ENCODE peak calls at places on chromosome 10, in four cellular contexts. One of them, this sample, is unnamed.
A peak's percentile ranks its signal among the peaks of the same experiment; 100 is the strongest.

GRCh38 chr10:25061711-25062455 is 45.5 kb downstream of the THNSL1 start:
- DNase-seq in activated CD4-positive, alpha-beta memory T cell treated with anti-CD3 and anti-CD28 coated beads, Interleukin-2, amount 10 ng/mL, durations not matched to agents 7 days and 5 days: no peak
- DNase-seq in midbrain: no peak
- DNase-seq in CD8-positive, alpha-beta T cell: no peak
- DNase-seq in this sample: peak; percentile 25

GRCh38 chr10:132248455-132249231 is 59.1 kb downstream of the STK32C start:
- DNase-seq in CD8-positive, alpha-beta T cell: peak; percentile 62
- DNase-seq in midbrain: no peak
- DNase-seq in activated CD4-positive, alpha-beta memory T cell treated with anti-CD3 and anti-CD28 coated beads, Interleukin-2, amount 10 ng/mL, durations not matched to agents 7 days and 5 days: peak; percentile 69
- DNase-seq in this sample: peak; percentile 69

GRCh38 chr10:1120761-1121160 is 64.6 kb downstream of the WDR37 start:
- DNase-seq in activated CD4-positive, alpha-beta memory T cell treated with anti-CD3 and anti-CD28 coated beads, Interleukin-2, amount 10 ng/mL, durations not matched to agents 7 days and 5 days: peak; percentile 9
- DNase-seq in midbrain: no peak
- DNase-seq in CD8-positive, alpha-beta T cell: no peak
- DNase-seq in this sample: no peak

GRCh38 chr10:42952358-42952757 is 124.5 kb upstream of the RET start:
- DNase-seq in midbrain: no peak
- DNase-seq in CD8-positive, alpha-beta T cell: no peak
- DNase-seq in activated CD4-positive, alpha-beta memory T cell treated with anti-CD3 and anti-CD28 coated beads, Interleukin-2, amount 10 ng/mL, durations not matched to agents 7 days and 5 days: peak; percentile 10
- DNase-seq in this sample: peak; percentile 16

GRCh38 chr10:107619124-107619523 is 454.6 kb upstream of the SORCS1 start:
- DNase-seq in CD8-positive, alpha-beta T cell: no peak
- DNase-seq in midbrain: no peak
- DNase-seq in activated CD4-positive, alpha-beta memory T cell treated with anti-CD3 and anti-CD28 coated beads, Interleukin-2, amount 10 ng/mL, durations not matched to agents 7 days and 5 days: no peak
- DNase-seq in this sample: no peak

GRCh38 chr10:71302874-71303568 is 16.0 kb upstream of the SLC29A3 start:
- DNase-seq in activated CD4-positive, alpha-beta memory T cell treated with anti-CD3 and anti-CD28 coated beads, Interleukin-2, amount 10 ng/mL, durations not matched to agents 7 days and 5 days: no peak
- DNase-seq in midbrain: peak; percentile 16
- DNase-seq in CD8-positive, alpha-beta T cell: no peak
- DNase-seq in this sample: peak; percentile 65

GRCh38 chr10:110269641-110270318 is 34.9 kb downstream of the SMNDC1 start:
- DNase-seq in midbrain: peak; percentile 87
- DNase-seq in CD8-positive, alpha-beta T cell: no peak
- DNase-seq in activated CD4-positive, alpha-beta memory T cell treated with anti-CD3 and anti-CD28 coated beads, Interleukin-2, amount 10 ng/mL, durations not matched to agents 7 days and 5 days: no peak
- DNase-seq in this sample: no peak

GRCh38 chr10:123854003-123854402 is 37.6 kb downstream of the CPXM2 start:
- DNase-seq in midbrain: no peak
- DNase-seq in CD8-positive, alpha-beta T cell: no peak
- DNase-seq in activated CD4-positive, alpha-beta memory T cell treated with anti-CD3 and anti-CD28 coated beads, Interleukin-2, amount 10 ng/mL, durations not matched to agents 7 days and 5 days: no peak
- DNase-seq in this sample: no peak

GRCh38 chr10:32938554-32939061 is 19.4 kb downstream of the ITGB1 start:
- DNase-seq in midbrain: peak; percentile 72
- DNase-seq in CD8-positive, alpha-beta T cell: no peak
- DNase-seq in activated CD4-positive, alpha-beta memory T cell treated with anti-CD3 and anti-CD28 coated beads, Interleukin-2, amount 10 ng/mL, durations not matched to agents 7 days and 5 days: no peak
- DNase-seq in this sample: peak; percentile 59

GRCh38 chr10:80191589-80192270 is 13.6 kb downstream of the ANXA11 start:
- DNase-seq in activated CD4-positive, alpha-beta memory T cell treated with anti-CD3 and anti-CD28 coated beads, Interleukin-2, amount 10 ng/mL, durations not matched to agents 7 days and 5 days: peak; percentile 23
- DNase-seq in midbrain: no peak
- DNase-seq in CD8-positive, alpha-beta T cell: peak; percentile 30
- DNase-seq in this sample: peak; percentile 90

GRCh38 chr10:68212721-68213352 is 19.1 kb downstream of the ATOH7 start:
- DNase-seq in CD8-positive, alpha-beta T cell: no peak
- DNase-seq in activated CD4-positive, alpha-beta memory T cell treated with anti-CD3 and anti-CD28 coated beads, Interleukin-2, amount 10 ng/mL, durations not matched to agents 7 days and 5 days: no peak
- DNase-seq in midbrain: peak; percentile 25
- DNase-seq in this sample: peak; percentile 47

GRCh38 chr10:50788951-50789904 is 49.5 kb downstream of the ASAH2B start:
- DNase-seq in activated CD4-positive, alpha-beta memory T cell treated with anti-CD3 and anti-CD28 coated beads, Interleukin-2, amount 10 ng/mL, durations not matched to agents 7 days and 5 days: no peak
- DNase-seq in CD8-positive, alpha-beta T cell: no peak
- DNase-seq in midbrain: no peak
- DNase-seq in this sample: peak; percentile 54

GRCh38 chr10:126921974-126922525 is 16.8 kb downstream of the DOCK1 start:
- DNase-seq in activated CD4-positive, alpha-beta memory T cell treated with anti-CD3 and anti-CD28 coated beads, Interleukin-2, amount 10 ng/mL, durations not matched to agents 7 days and 5 days: no peak
- DNase-seq in CD8-positive, alpha-beta T cell: no peak
- DNase-seq in midbrain: no peak
- DNase-seq in this sample: no peak

GRCh38 chr10:45241865-45242518 is 73.4 kb downstream of the OR13A1 start:
- DNase-seq in CD8-positive, alpha-beta T cell: no peak
- DNase-seq in midbrain: no peak
- DNase-seq in activated CD4-positive, alpha-beta memory T cell treated with anti-CD3 and anti-CD28 coated beads, Interleukin-2, amount 10 ng/mL, durations not matched to agents 7 days and 5 days: no peak
- DNase-seq in this sample: no peak